ENCODE peak calls at places on chromosomes 16 and 17, in seven cellular contexts. One of them, this sample, is unnamed.

GRCh38 chr17:47855737-47856136 is 4.8 kb upstream of the SP6 start:
- DNase-seq in choroid plexus epithelial cell: no peak
- DNase-seq in Kasumi-1: no peak
- DNase-seq in ELF-1: no peak
- DNase-seq in heart right ventricle: peak
- DNase-seq in HFF-Myc: no peak
- DNase-seq in COLO829: no peak
- DNase-seq in this sample: no peak

GRCh38 chr16:13543850-13544249 is 376.1 kb upstream of the ERCC4 start:
- DNase-seq in choroid plexus epithelial cell: no peak
- DNase-seq in Kasumi-1: no peak
- DNase-seq in ELF-1: no peak
- DNase-seq in heart right ventricle: no peak
- DNase-seq in HFF-Myc: no peak
- DNase-seq in COLO829: no peak
- DNase-seq in this sample: no peak

GRCh38 chr17:29066053-29066452 is 23.1 kb downstream of the PIPOX start:
- DNase-seq in choroid plexus epithelial cell: no peak
- DNase-seq in Kasumi-1: no peak
- DNase-seq in ELF-1: no peak
- DNase-seq in heart right ventricle: no peak
- DNase-seq in HFF-Myc: no peak
- DNase-seq in COLO829: no peak
- DNase-seq in this sample: no peak

GRCh38 chr16:19008245-19008644 is 24.5 kb downstream of the TMC7 start:
- DNase-seq in choroid plexus epithelial cell: peak
- DNase-seq in Kasumi-1: no peak
- DNase-seq in ELF-1: peak
- DNase-seq in heart right ventricle: no peak
- DNase-seq in HFF-Myc: peak
- DNase-seq in COLO829: no peak
- DNase-seq in this sample: no peak

GRCh38 chr17:74130841-74131240 is 72.6 kb upstream of the RPL38 start:
- DNase-seq in choroid plexus epithelial cell: no peak
- DNase-seq in Kasumi-1: no peak
- DNase-seq in ELF-1: no peak
- DNase-seq in heart right ventricle: no peak
- DNase-seq in HFF-Myc: no peak
- DNase-seq in COLO829: no peak
- DNase-seq in this sample: no peak

GRCh38 chr16:19833581-19833980 is 51.1 kb downstream of the GPRC5B start:
- DNase-seq in choroid plexus epithelial cell: no peak
- DNase-seq in Kasumi-1: no peak
- DNase-seq in ELF-1: no peak
- DNase-seq in heart right ventricle: no peak
- DNase-seq in HFF-Myc: no peak
- DNase-seq in COLO829: no peak
- DNase-seq in this sample: no peak

GRCh38 chr17:21286066-21286770 is 1.7 kb downstream of the MAP2K3 start:
- DNase-seq in choroid plexus epithelial cell: peak
- DNase-seq in Kasumi-1: peak
- DNase-seq in ELF-1: peak
- DNase-seq in heart right ventricle: peak
- DNase-seq in HFF-Myc: peak
- DNase-seq in COLO829: peak
- DNase-seq in this sample: peak

GRCh38 chr16:79833559-79833958 is 233.0 kb upstream of the MAF start:
- DNase-seq in choroid plexus epithelial cell: no peak
- DNase-seq in Kasumi-1: no peak
- DNase-seq in ELF-1: no peak
- DNase-seq in heart right ventricle: no peak
- DNase-seq in HFF-Myc: no peak
- DNase-seq in COLO829: no peak
- DNase-seq in this sample: no peak

GRCh38 chr16:9447195-9447551 is 355.7 kb downstream of the HAPSTR1 start:
- DNase-seq in choroid plexus epithelial cell: no peak
- DNase-seq in Kasumi-1: no peak
- DNase-seq in ELF-1: no peak
- DNase-seq in heart right ventricle: peak
- DNase-seq in HFF-Myc: no peak
- DNase-seq in COLO829: no peak
- DNase-seq in this sample: no peak

GRCh38 chr16:46932802-46933201 is 40.7 kb downstream of the DNAJA2 start:
- DNase-seq in choroid plexus epithelial cell: no peak
- DNase-seq in Kasumi-1: peak
- DNase-seq in ELF-1: peak
- DNase-seq in heart right ventricle: no peak
- DNase-seq in HFF-Myc: no peak
- DNase-seq in COLO829: no peak
- DNase-seq in this sample: no peak

GRCh38 chr17:72270530-72270929 is 149.7 kb downstream of the SOX9 start:
- DNase-seq in choroid plexus epithelial cell: peak
- DNase-seq in Kasumi-1: no peak
- DNase-seq in ELF-1: no peak
- DNase-seq in heart right ventricle: peak
- DNase-seq in HFF-Myc: no peak
- DNase-seq in COLO829: no peak
- DNase-seq in this sample: no peak

GRCh38 chr16:88473666-88474534 is 20.8 kb downstream of the ZFPM1 start:
- DNase-seq in choroid plexus epithelial cell: no peak
- DNase-seq in Kasumi-1: no peak
- DNase-seq in ELF-1: no peak
- DNase-seq in heart right ventricle: peak
- DNase-seq in HFF-Myc: no peak
- DNase-seq in COLO829: no peak
- DNase-seq in this sample: no peak

GRCh38 chr16:57563761-57564160 is 21.3 kb downstream of the ADGRG5 start:
- DNase-seq in choroid plexus epithelial cell: no peak
- DNase-seq in Kasumi-1: no peak
- DNase-seq in ELF-1: no peak
- DNase-seq in heart right ventricle: no peak
- DNase-seq in HFF-Myc: no peak
- DNase-seq in COLO829: no peak
- DNase-seq in this sample: no peak

GRCh38 chr16:51881731-51882130 is 665.2 kb downstream of the TOX3 start:
- DNase-seq in choroid plexus epithelial cell: peak
- DNase-seq in Kasumi-1: no peak
- DNase-seq in ELF-1: no peak
- DNase-seq in heart right ventricle: no peak
- DNase-seq in HFF-Myc: no peak
- DNase-seq in COLO829: no peak
- DNase-seq in this sample: no peak

GRCh38 chr17:35743911-35744328 is 9.1 kb downstream of the GAS2L2 start:
- DNase-seq in choroid plexus epithelial cell: peak
- DNase-seq in Kasumi-1: peak
- DNase-seq in ELF-1: peak
- DNase-seq in heart right ventricle: no peak
- DNase-seq in HFF-Myc: no peak
- DNase-seq in COLO829: peak
- DNase-seq in this sample: peak

GRCh38 chr17:11284811-11285210 is 43.8 kb downstream of the SHISA6 start:
- DNase-seq in choroid plexus epithelial cell: no peak
- DNase-seq in Kasumi-1: no peak
- DNase-seq in ELF-1: no peak
- DNase-seq in heart right ventricle: no peak
- DNase-seq in HFF-Myc: no peak
- DNase-seq in COLO829: no peak
- DNase-seq in this sample: no peak

GRCh38 chr17:38460716-38461650 is 32.7 kb downstream of the ARHGAP23 start:
- DNase-seq in choroid plexus epithelial cell: no peak
- DNase-seq in Kasumi-1: no peak
- DNase-seq in ELF-1: no peak
- DNase-seq in heart right ventricle: no peak
- DNase-seq in HFF-Myc: no peak
- DNase-seq in COLO829: no peak
- DNase-seq in this sample: peak

GRCh38 chr16:47278571-47278970 is 134.8 kb upstream of the NETO2 start:
- DNase-seq in choroid plexus epithelial cell: no peak
- DNase-seq in Kasumi-1: no peak
- DNase-seq in ELF-1: no peak
- DNase-seq in heart right ventricle: no peak
- DNase-seq in HFF-Myc: no peak
- DNase-seq in COLO829: no peak
- DNase-seq in this sample: no peak

GRCh38 chr17:40559954-40560591 is 5.2 kb downstream of the CCR7 start:
- DNase-seq in choroid plexus epithelial cell: peak
- DNase-seq in Kasumi-1: peak
- DNase-seq in ELF-1: peak
- DNase-seq in heart right ventricle: peak
- DNase-seq in HFF-Myc: peak
- DNase-seq in COLO829: peak
- DNase-seq in this sample: peak

GRCh38 chr17:80987941-80988461 is 3.6 kb upstream of the CHMP6 start:
- DNase-seq in choroid plexus epithelial cell: no peak
- DNase-seq in Kasumi-1: no peak
- DNase-seq in ELF-1: no peak
- DNase-seq in heart right ventricle: no peak
- DNase-seq in HFF-Myc: no peak
- DNase-seq in COLO829: no peak
- DNase-seq in this sample: no peak

GRCh38 chr16:17555176-17555575 is 84.4 kb upstream of the XYLT1 start:
- DNase-seq in choroid plexus epithelial cell: peak
- DNase-seq in Kasumi-1: no peak
- DNase-seq in ELF-1: no peak
- DNase-seq in heart right ventricle: no peak
- DNase-seq in HFF-Myc: peak
- DNase-seq in COLO829: no peak
- DNase-seq in this sample: no peak